ENCODE peak calls at places on chromosomes 3 and 15, in eight cellular contexts. L is cardiac muscle cell, K is AG04450, E is DND-41, C is fibroblast of the aortic adventitia, H is body of pancreas, S is IMR-90, N is uterus. I is an unnamed sample.

GRCh38 chr15:52788099-52788986 is 1.8 kb downstream of the ONECUT1 start:
- DNase-seq in E (no peak), L (no peak), H (peak; percentile 44), K (no peak), S (no peak), C (no peak), N (no peak), I (no peak)

GRCh38 chr3:57227930-57228733 is 603 bp downstream of the APPL1 start:
- DNase-seq in C (peak; percentile 60), K (no peak), E (peak; percentile 55), H (peak; percentile 49), L (peak; percentile 64), S (peak; percentile 41), N (peak; percentile 33), I (no peak)

GRCh38 chr15:56042982-56043980 is 49.9 kb upstream of the NEDD4 start:
- DNase-seq in S (no peak), K (no peak), L (no peak), N (no peak), E (peak; percentile 62), C (peak; percentile 15), H (no peak), I (no peak)

GRCh38 chr15:98889930-98890695 is 117.5 kb downstream of the PGPEP1L start:
- DNase-seq in E (no peak), K (peak; percentile 44), N (no peak), L (peak; percentile 63), C (peak; percentile 88), H (no peak), S (peak; percentile 95), I (peak; percentile 64)

GRCh38 chr3:37071921-37072320 is 78.6 kb downstream of the MLH1 start:
- DNase-seq in H (no peak), E (no peak), N (no peak), K (no peak), L (peak; percentile 38), S (no peak), C (peak; percentile 31), I (no peak)

GRCh38 chr3:157512534-157512933 is 9.3 kb upstream of the VEPH1 start:
- DNase-seq in E (no peak), N (no peak), K (no peak), S (no peak), H (no peak), C (no peak), L (no peak), I (no peak)

GRCh38 chr15:34241376-34242350 is 16.8 kb downstream of the EMC4 start:
- DNase-seq in N (peak; percentile 25), S (peak; percentile 51), K (no peak), H (peak; percentile 19), E (peak; percentile 16), L (peak; percentile 60), C (peak; percentile 65), I (no peak)

GRCh38 chr15:86555114-86555513 is 475.4 kb downstream of the AGBL1 start:
- DNase-seq in C (no peak), S (no peak), L (no peak), K (no peak), N (no peak), H (no peak), E (no peak), I (no peak)

GRCh38 chr15:38069506-38069905 is 135.1 kb downstream of the TMCO5A start:
- DNase-seq in N (peak; percentile 20), K (no peak), C (peak; percentile 88), E (no peak), S (peak; percentile 86), L (peak; percentile 80), H (no peak), I (no peak)

GRCh38 chr3:37856381-37856780 is 5.3 kb upstream of the CTDSPL start:
- DNase-seq in S (no peak), C (no peak), K (no peak), H (no peak), N (no peak), L (no peak), E (no peak), I (no peak)

GRCh38 chr3:5314897-5315296 is 127.4 kb downstream of the EDEM1 start:
- DNase-seq in S (no peak), K (no peak), L (no peak), C (no peak), E (no peak), H (no peak), N (no peak), I (no peak)

GRCh38 chr3:186277268-186277909 is 84.6 kb downstream of the DGKG start:
- DNase-seq in L (peak; percentile 79), H (no peak), K (peak; percentile 37), S (peak; percentile 75), E (no peak), C (peak; percentile 82), N (no peak), I (no peak)

GRCh38 chr3:147120029-147120428 is 286.3 kb downstream of the ZIC4 start:
- DNase-seq in S (peak; percentile 45), H (no peak), E (no peak), K (peak; percentile 13), C (peak; percentile 59), N (no peak), L (peak; percentile 27), I (no peak)

GRCh38 chr3:144770291-144770690 is 798.7 kb downstream of the DIPK2A start:
- DNase-seq in N (no peak), H (no peak), K (no peak), C (no peak), L (no peak), E (no peak), S (no peak), I (no peak)

GRCh38 chr3:100158877-100159563 is 44.7 kb upstream of the FILIP1L start:
- DNase-seq in C (no peak), N (no peak), S (no peak), L (no peak), E (no peak), H (no peak), K (no peak), I (no peak)

GRCh38 chr3:182937293-182938051 is 42.9 kb downstream of the DCUN1D1 start:
- DNase-seq in N (no peak), L (no peak), H (no peak), C (no peak), K (no peak), S (no peak), E (peak; percentile 45), I (no peak)

GRCh38 chr3:98541695-98542094 is 9.9 kb downstream of the GPR15 start:
- DNase-seq in K (no peak), E (no peak), C (no peak), L (no peak), S (no peak), H (no peak), N (no peak), I (no peak)

GRCh38 chr15:25862469-25863066 is 559 bp downstream of the ATP10A start:
- DNase-seq in K (no peak), E (no peak), S (no peak), L (peak; percentile 32), N (no peak), C (no peak), H (no peak), I (no peak)

GRCh38 chr3:30112904-30113484 is 493.4 kb upstream of the TGFBR2 start:
- DNase-seq in L (peak; percentile 74), S (peak; percentile 59), C (peak; percentile 81), E (no peak), N (no peak), H (no peak), K (peak; percentile 23), I (no peak)

GRCh38 chr3:98772022-98772421 is 8.9 kb downstream of the ST3GAL6 start:
- DNase-seq in C (no peak), E (no peak), S (no peak), H (no peak), N (no peak), K (no peak), L (no peak), I (no peak)

GRCh38 chr3:62873672-62874397 is 1.4 kb downstream of the CADPS start:
- DNase-seq in H (peak; percentile 46), N (no peak), S (no peak), E (peak; percentile 5), C (no peak), L (no peak), K (no peak), I (no peak)
- TF ChIP-seq CTCF in H (peak; percentile 56), N (no peak), S (no peak), E (peak; percentile 30), C (no peak), L (no peak), K (no peak), I (peak; percentile 42)

DNA sequence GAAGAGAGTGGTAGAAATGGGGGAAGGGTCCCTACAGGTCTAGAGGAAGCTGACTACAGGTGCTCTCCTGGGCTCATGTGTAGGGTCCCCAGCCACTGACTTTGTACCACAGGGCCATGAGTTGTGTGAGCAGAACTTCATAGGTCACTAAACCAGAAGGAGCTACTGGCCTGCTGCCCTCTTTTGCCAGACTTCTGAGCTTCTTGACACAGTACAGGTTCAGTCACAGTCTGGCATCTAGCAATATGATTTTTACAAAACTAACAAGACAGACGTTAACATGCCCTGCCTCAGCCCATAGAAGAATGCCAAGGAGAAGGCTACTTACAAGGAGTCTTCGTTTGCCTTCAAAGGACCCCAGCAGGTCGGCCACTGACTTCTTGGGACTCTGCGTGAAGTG is 3.2 kb downstream of the CCDC80 start:
- DNase-seq in L (no peak), H (no peak), S (no peak), C (peak; percentile 45), E (no peak), N (peak; percentile 45), K (no peak), I (no peak)
- H3K4me3 ChIP-seq in L (no peak overlapping the region), H (no peak overlapping the region), S (peak overlapping the region; percentile 62), C (peak overlapping the region; percentile 99), E (no peak overlapping the region), N (peak overlapping the region; percentile 62), K (peak overlapping the region; percentile 85), I (peak overlapping the region; percentile 43)

DNA sequence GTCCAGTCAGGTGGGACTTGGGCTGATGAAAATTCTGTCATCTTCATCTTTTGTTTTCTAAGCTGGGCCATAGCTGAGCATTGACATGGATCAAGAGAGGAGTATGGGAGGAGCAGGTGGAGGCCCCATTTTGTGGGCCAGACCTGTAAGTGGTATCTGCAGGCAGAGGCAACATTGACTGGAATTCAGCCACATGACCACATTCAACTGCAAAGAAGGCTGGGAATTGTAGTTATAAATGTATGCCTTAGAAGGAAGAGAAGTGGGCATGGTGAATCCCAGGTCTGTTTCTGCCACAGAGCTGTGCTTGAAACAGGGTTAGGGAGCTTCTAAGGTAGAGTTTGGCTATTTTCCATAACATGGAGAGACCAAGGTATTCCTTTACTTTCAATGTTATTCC is 11.4 kb downstream of the KCNAB1 start:
- DNase-seq in C (no peak), H (no peak), N (no peak), S (no peak), K (no peak), L (no peak), E (no peak), I (no peak)
- TF ChIP-seq CTCF in C (no peak), H (no peak), N (no peak), S (no peak), K (no peak), L (no peak), E (no peak), I (no peak)

GRCh38 chr15:51139091-51139490 is 44.4 kb upstream of the TNFAIP8L3 start:
- DNase-seq in E (no peak), H (no peak), N (no peak), K (no peak), C (no peak), S (no peak), L (no peak), I (no peak)

DNA sequence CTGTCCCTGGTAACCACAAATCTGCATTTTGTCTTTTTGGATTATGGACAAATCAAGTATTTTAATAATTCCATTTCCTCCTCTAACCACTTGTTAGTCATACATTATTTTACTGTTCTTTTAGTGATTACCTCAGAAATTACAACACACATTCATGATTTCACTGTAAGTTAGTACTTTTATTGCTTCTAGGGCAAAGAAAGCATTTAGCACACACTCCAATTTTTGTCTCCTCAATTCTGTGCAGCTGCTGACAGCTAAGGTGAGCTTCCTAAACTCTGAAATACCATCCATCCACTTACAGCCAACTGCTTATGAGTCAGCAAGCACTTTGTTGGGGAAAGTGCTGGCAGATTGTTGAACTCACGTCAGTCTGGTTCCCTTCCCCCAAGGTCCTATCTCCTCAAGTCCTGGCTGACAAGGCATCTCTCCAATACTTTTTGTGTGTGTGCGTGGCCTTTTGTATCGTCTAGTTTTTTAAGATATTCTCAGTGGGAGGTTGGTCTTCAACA is 49.4 kb upstream of the TNFAIP8L3 start:
- DNase-seq in L (peak; percentile 90), K (peak; percentile 20), H (no peak), C (peak; percentile 90), N (peak; percentile 33), S (peak; percentile 76), E (no peak), I (peak; percentile 55)
- H3K4me3 ChIP-seq in L (no peak overlapping the region), K (no peak overlapping the region), H (no peak overlapping the region), C (no peak overlapping the region), N (no peak overlapping the region), S (no peak overlapping the region), E (no peak overlapping the region), I (no peak overlapping the region)

I was measured in retinal pigment epithelial cell.